ENCODE peak calls at places on chromosomes 13 and 19, in four cellular contexts. I is HepG2, O is K562, W is A549. C is an unnamed sample.

GRCh38 chr19:43610493-43610892 is 1.4 kb upstream of the SRRM5 start:
- DNase-seq in I (no peak), W (no peak), O (no peak), C (no peak)

GRCh38 chr13:93304868-93305613 is 78.4 kb downstream of the GPC6 start:
- DNase-seq in I (no peak), W (no peak), O (no peak), C (no peak)

GRCh38 chr13:99051768-99052455 is 74.0 kb upstream of the DOCK9 start:
- DNase-seq in I (no peak), O (no peak), W (no peak), C (no peak)

GRCh38 chr13:107799001-107799400 is 416.3 kb downstream of the LIG4 start:
- DNase-seq in O (no peak), W (no peak), I (no peak), C (no peak)

GRCh38 chr13:105465251-105465650 is 1070.2 kb downstream of the EFNB2 start:
- DNase-seq in I (no peak), W (no peak), O (no peak), C (no peak)

GRCh38 chr19:14536926-14537692 is 7.7 kb downstream of the TECR start:
- DNase-seq in W (peak; percentile 51), I (no peak), O (peak; percentile 93), C (peak; percentile 96)

GRCh38 chr19:17687141-17687856 is 855 bp downstream of the UNC13A start:
- DNase-seq in W (no peak), I (no peak), O (peak; percentile 23), C (peak; percentile 59)

GRCh38 chr13:102700088-102701031 is 5.5 kb upstream of the METTL21C start:
- DNase-seq in W (no peak), I (no peak), O (no peak), C (no peak)

GRCh38 chr19:2456301-2456570 is 523 bp downstream of the LMNB2 start:
- DNase-seq in I (no peak), O (no peak), W (no peak), C (no peak)

GRCh38 chr13:39503048-39503447 is 99.9 kb downstream of the LHFPL6 start:
- DNase-seq in O (no peak), I (no peak), W (no peak), C (no peak)

GRCh38 chr19:37931941-37932655 is 25.1 kb downstream of the SIPA1L3 start:
- DNase-seq in I (peak; percentile 84), W (peak; percentile 97), O (no peak), C (peak; percentile 69)

GRCh38 chr19:49393871-49394270 is 5.8 kb downstream of the KASH5 start:
- DNase-seq in W (no peak), I (no peak), O (no peak), C (no peak)

GRCh38 chr13:111153279-111153976 is 38.3 kb downstream of the ARHGEF7 start:
- DNase-seq in I (peak; percentile 88), W (peak; percentile 75), O (peak; percentile 86), C (peak; percentile 93)

GRCh38 chr13:97067342-97067895 is 73.1 kb upstream of the OXGR1 start:
- DNase-seq in W (no peak), I (no peak), O (no peak), C (no peak)

GRCh38 chr13:51778407-51778806 is 25.6 kb downstream of the DHRS12 start:
- DNase-seq in W (no peak), O (no peak), I (no peak), C (no peak)

GRCh38 chr19:1069009-1069779 is 2.2 kb downstream of the ARHGAP45 start:
- DNase-seq in I (no peak), W (no peak), O (no peak), C (no peak)

GRCh38 chr19:31718898-31719297 is 369.7 kb upstream of the TSHZ3 start:
- DNase-seq in W (no peak), I (no peak), O (no peak), C (no peak)

GRCh38 chr13:38002596-38002995 is 133.0 kb upstream of the TRPC4 start:
- DNase-seq in W (no peak), O (no peak), I (no peak), C (no peak)

GRCh38 chr13:84870190-84870589 is 929.0 kb downstream of the SLITRK6 start:
- DNase-seq in W (no peak), O (no peak), I (peak; percentile 2), C (peak; percentile 25)

GRCh38 chr13:84867246-84867645 is 932.0 kb downstream of the SLITRK6 start:
- DNase-seq in O (no peak), I (peak; percentile 1), W (no peak), C (no peak)

DNA sequence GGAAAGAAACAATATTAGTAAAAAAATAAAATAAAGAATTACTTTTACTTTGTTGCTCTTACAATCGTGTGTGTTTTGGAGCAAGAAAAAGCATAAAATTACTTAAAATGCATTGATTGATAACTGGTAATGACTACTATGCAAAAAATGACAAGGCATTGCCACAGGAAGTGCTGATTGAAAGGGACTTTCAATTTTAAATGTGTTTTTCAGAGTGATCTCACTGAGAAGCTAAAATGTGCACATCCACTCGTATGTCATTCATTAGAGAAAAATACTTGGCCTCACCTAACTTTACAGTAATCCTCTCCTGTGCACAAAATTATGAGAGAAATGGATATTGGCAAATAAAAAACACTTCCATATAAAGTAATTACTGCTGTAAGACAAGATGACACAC is 934.9 kb downstream of the SLITRK6 start:
- DNase-seq in W (no peak), O (no peak), I (no peak), C (no peak)
- TF ChIP-seq ESRRA in W (no peak), O (no peak), I (no peak), C (no peak)

GRCh38 chr13:34040863-34041262 is 222.9 kb downstream of the RFC3 start:
- DNase-seq in I (no peak), W (no peak), O (no peak), C (no peak)
- TF ChIP-seq NR3C1 in I (no peak), W (no peak), O (no peak), C (no peak)

GRCh38 chr19:50514346-50515167 is 844 bp upstream of the ASPDH start:
- DNase-seq in W (no peak), O (no peak), I (no peak), C (no peak)
- TF ChIP-seq ESRRA in W (no peak), O (no peak), I (no peak), C (no peak)

GRCh38 chr19:3783660-3784584 is 2.3 kb downstream of the MATK start:
- DNase-seq in W (no peak), O (peak; percentile 57), I (peak; percentile 47), C (peak; percentile 75)
- TF ChIP-seq NR3C1 in W (no peak), O (no peak), I (no peak), C (no peak)

DNA sequence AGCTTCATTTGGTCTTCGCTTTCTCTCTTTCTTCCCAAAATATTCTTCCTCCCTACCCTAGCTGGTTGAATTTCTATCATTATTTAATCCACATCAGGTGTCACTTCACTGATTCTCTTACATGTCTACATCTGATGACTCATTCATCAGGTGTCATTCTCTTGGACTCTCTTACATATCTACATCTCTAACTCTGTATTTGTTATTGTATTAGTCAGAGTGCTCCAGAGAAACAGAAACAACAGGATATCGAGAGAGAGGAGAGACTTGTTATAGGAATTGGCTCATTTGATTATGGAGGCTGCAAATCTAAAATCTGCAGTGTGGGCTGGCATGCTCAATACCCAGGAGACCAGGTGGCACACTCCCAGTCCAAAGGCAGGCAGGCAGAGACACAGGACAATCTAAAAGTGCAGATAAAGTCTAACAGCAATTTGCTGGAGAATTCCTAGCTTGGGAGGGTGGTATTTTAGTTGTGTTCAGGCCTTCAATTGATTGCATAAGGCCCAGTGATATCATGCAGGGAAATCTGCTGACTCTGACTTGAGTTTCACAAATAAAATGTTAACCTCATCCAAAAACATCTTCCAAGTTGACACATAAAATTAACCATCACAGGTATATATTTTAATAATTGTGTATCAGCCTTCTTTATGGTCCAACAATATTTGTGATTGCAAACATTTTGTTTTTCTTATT is 541.4 kb upstream of the SLITRK5 start:
- DNase-seq in O (no peak), W (no peak), I (no peak), C (no peak)
- TF ChIP-seq ESRRA in O (no peak), W (no peak), I (no peak), C (no peak)

DNA sequence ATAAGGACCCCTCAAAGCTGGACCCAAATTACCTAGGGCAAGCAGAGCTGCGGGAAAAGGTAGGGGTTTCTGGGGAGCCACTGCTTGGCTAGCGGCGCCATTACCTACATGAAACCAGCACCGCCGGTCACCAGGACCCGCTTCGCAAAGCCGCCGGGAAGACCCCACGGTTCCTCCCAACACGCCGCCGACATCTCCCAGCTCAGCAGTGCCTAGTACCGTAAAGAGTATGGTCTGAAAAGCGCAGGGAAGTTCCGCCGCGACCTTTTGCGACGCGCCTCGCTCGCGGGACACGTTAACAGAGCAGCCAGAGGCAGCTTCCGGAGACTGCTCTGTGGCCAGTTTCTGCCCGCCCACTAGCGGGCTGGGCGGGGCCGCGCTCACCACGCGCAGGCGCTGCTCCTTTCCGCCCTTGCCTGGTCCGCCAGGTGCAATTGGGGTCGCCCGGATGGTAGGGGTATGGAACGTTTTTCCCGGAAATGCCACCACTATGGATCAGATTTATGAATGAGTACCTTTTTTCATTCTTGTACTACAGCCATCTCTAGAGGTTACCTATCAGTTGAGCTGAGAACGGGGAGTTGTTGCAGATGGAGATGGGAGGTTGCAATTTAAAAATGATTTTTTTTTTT is at the start of gene TGDS:
- DNase-seq in O (peak; percentile 82), W (peak; percentile 73), I (peak; percentile 87), C (peak; percentile 94)
- TF ChIP-seq NR3C1 in O (no peak), W (no peak), I (no peak), C (peak; percentile 51)

C was measured in WTC11.